ENCODE peak calls at places on chromosomes 16 and 17, in five cellular contexts. G is prostate gland, H is fibroblast of pulmonary artery, B is IMR-90, K is A549. U is an unnamed sample.
A peak's percentile ranks its signal among the peaks of the same experiment; 100 is the strongest.

GRCh38 chr17:55420776-55421178 is 858 bp downstream of the MMD start:
- DNase-seq in G (peak; percentile 30), H (no peak), B (no peak), K (no peak), U (peak; percentile 38)

GRCh38 chr17:57943140-57943539 is 12.1 kb downstream of the CUEDC1 start:
- DNase-seq in G (no peak), H (no peak), B (peak; percentile 51), K (no peak), U (no peak)

GRCh38 chr17:33895491-33895890 is 359.6 kb upstream of the CCL2 start:
- DNase-seq in G (no peak), H (no peak), B (no peak), K (no peak), U (no peak)

GRCh38 chr17:10119203-10120112 is 78.9 kb downstream of the GAS7 start:
- DNase-seq in G (peak; percentile 95), H (no peak), B (no peak), K (no peak), U (no peak)

GRCh38 chr17:9928601-9929341 is 23.7 kb upstream of the RCVRN start:
- DNase-seq in G (no peak), H (peak; percentile 73), B (peak; percentile 96), K (peak; percentile 90), U (peak; percentile 82)

GRCh38 chr17:55710829-55711496 is 11.7 kb downstream of the TMEM100 start:
- DNase-seq in G (no peak), H (no peak), B (no peak), K (no peak), U (no peak)

GRCh38 chr16:2753523-2754020 is 1.1 kb downstream of the SRRM2 start:
- DNase-seq in G (no peak), H (no peak), B (no peak), K (no peak), U (peak; percentile 52)

GRCh38 chr17:1709971-1710806 is at the start of gene TLCD2:
- DNase-seq in G (peak; percentile 71), H (peak; percentile 65), B (peak; percentile 65), K (peak; percentile 71), U (peak; percentile 73)

GRCh38 chr16:14301150-14302030 is 230.3 kb downstream of the MRTFB start:
- DNase-seq in G (no peak), H (no peak), B (no peak), K (peak; percentile 79), U (no peak)

GRCh38 chr16:4111748-4112696 is 4.2 kb downstream of the ADCY9 start:
- DNase-seq in G (no peak), H (peak; percentile 34), B (peak; percentile 55), K (no peak), U (peak; percentile 71)

GRCh38 chr17:61378658-61379456 is 20.8 kb upstream of the TBX2 start:
- DNase-seq in G (no peak), H (no peak), B (no peak), K (no peak), U (no peak)

GRCh38 chr17:63700528-63701441 is 860 bp upstream of the LIMD2 start:
- DNase-seq in G (no peak), H (peak; percentile 63), B (peak; percentile 29), K (no peak), U (no peak)

GRCh38 chr17:78753316-78754250 is 28.5 kb downstream of the CYTH1 start:
- DNase-seq in G (no peak), H (no peak), B (peak; percentile 43), K (no peak), U (no peak)

GRCh38 chr17:18015603-18016002 is 23.4 kb downstream of the ATPAF2 start:
- DNase-seq in G (no peak), H (no peak), B (no peak), K (no peak), U (no peak)

GRCh38 chr17:16492613-16493290 is 759 bp upstream of the LRRC75A start:
- DNase-seq in G (no peak), H (no peak), B (no peak), K (no peak), U (no peak)

GRCh38 chr17:80793421-80793820 is 198.2 kb upstream of the CHMP6 start:
- DNase-seq in G (no peak), H (no peak), B (no peak), K (no peak), U (no peak)

GRCh38 chr16:27838536-27839175 is 224.9 kb downstream of the GSG1L start:
- DNase-seq in G (no peak), H (no peak), B (no peak), K (no peak), U (no peak)

GRCh38 chr16:2790631-2791030 is 3.3 kb upstream of the PRSS33 start:
- DNase-seq in G (no peak), H (no peak), B (no peak), K (no peak), U (no peak)

GRCh38 chr16:82735696-82736095 is 108.9 kb downstream of the CDH13 start:
- DNase-seq in G (no peak), H (peak; percentile 42), B (no peak), K (no peak), U (no peak)

GRCh38 chr16:3074860-3075545 is 9.6 kb downstream of the IL32 start:
- DNase-seq in G (no peak), H (no peak), B (no peak), K (no peak), U (no peak)

GRCh38 chr17:33375086-33375485 is 82.0 kb upstream of the ASIC2 start:
- DNase-seq in G (no peak), H (no peak), B (no peak), K (no peak), U (no peak)

GRCh38 chr16:19406891-19407491 is 10.7 kb upstream of the TMC5 start:
- DNase-seq in G (no peak), H (no peak), B (no peak), K (no peak), U (no peak)

GRCh38 chr16:2235695-2236361 is 416 bp upstream of the DNASE1L2 start:
- DNase-seq in G (no peak), H (no peak), B (no peak), K (no peak), U (no peak)

GRCh38 chr16:64870859-64871258 is 251.0 kb downstream of the CDH11 start:
- DNase-seq in G (no peak), H (no peak), B (no peak), K (no peak), U (no peak)

GRCh38 chr16:15494231-15494630 is 59.8 kb downstream of the BMERB1 start:
- DNase-seq in G (no peak), H (peak; percentile 27), B (peak; percentile 56), K (peak; percentile 65), U (peak; percentile 88)

GRCh38 chr16:68644715-68645493 is at the start of gene CDH3:
- DNase-seq in G (peak; percentile 84), H (peak; percentile 16), B (no peak), K (no peak), U (peak; percentile 30)